ENCODE peak calls at places on chromosomes 5 and 9, in four cellular contexts. One of them, this sample, is unnamed.

GRCh38 chr9:79026311-79026710 is 545.5 kb upstream of the TLE4 start:
- DNase-seq in AG09309: no peak
- DNase-seq in brain microvascular endothelial cell: no peak
- DNase-seq in AG04450: no peak
- DNase-seq in this sample: no peak

GRCh38 chr5:137395011-137395755 is 103.9 kb downstream of the SPOCK1 start:
- DNase-seq in brain microvascular endothelial cell: no peak
- DNase-seq in AG09309: peak
- DNase-seq in AG04450: no peak
- DNase-seq in this sample: no peak

GRCh38 chr5:126446498-126447224 is 23.5 kb downstream of the GRAMD2B start:
- DNase-seq in AG09309: peak
- DNase-seq in brain microvascular endothelial cell: peak
- DNase-seq in AG04450: no peak
- DNase-seq in this sample: peak

GRCh38 chr9:136454026-136454796 is 14.6 kb upstream of the INPP5E start:
- DNase-seq in AG09309: no peak
- DNase-seq in brain microvascular endothelial cell: no peak
- DNase-seq in AG04450: no peak
- DNase-seq in this sample: no peak

GRCh38 chr5:59104400-59105117 is 521.7 kb downstream of the RAB3C start:
- DNase-seq in brain microvascular endothelial cell: no peak
- DNase-seq in AG09309: no peak
- DNase-seq in AG04450: no peak
- DNase-seq in this sample: no peak

GRCh38 chr5:150144211-150144801 is 11.3 kb downstream of the PDGFRB start:
- DNase-seq in AG09309: no peak
- DNase-seq in brain microvascular endothelial cell: peak
- DNase-seq in AG04450: peak
- DNase-seq in this sample: peak

GRCh38 chr9:134503301-134504105 is 138.1 kb upstream of the COL5A1 start:
- DNase-seq in AG09309: no peak
- DNase-seq in AG04450: no peak
- DNase-seq in brain microvascular endothelial cell: no peak
- DNase-seq in this sample: peak

GRCh38 chr9:112169368-112169767 is 5.7 kb downstream of the SUSD1 start:
- DNase-seq in AG04450: no peak
- DNase-seq in AG09309: no peak
- DNase-seq in brain microvascular endothelial cell: no peak
- DNase-seq in this sample: no peak

GRCh38 chr5:181189363-181189961 is 15.5 kb downstream of the TRIM7 start:
- DNase-seq in brain microvascular endothelial cell: no peak
- DNase-seq in AG04450: no peak
- DNase-seq in AG09309: no peak
- DNase-seq in this sample: peak

GRCh38 chr5:124212949-124213348 is 533.5 kb downstream of the ZNF608 start:
- DNase-seq in AG09309: no peak
- DNase-seq in brain microvascular endothelial cell: no peak
- DNase-seq in AG04450: no peak
- DNase-seq in this sample: no peak

GRCh38 chr5:38104497-38105230 is 153.7 kb upstream of the EGFLAM start:
- DNase-seq in AG09309: no peak
- DNase-seq in brain microvascular endothelial cell: peak
- DNase-seq in AG04450: no peak
- DNase-seq in this sample: no peak

GRCh38 chr5:170937914-170938313 is 76.1 kb downstream of the RANBP17 start:
- DNase-seq in AG04450: no peak
- DNase-seq in brain microvascular endothelial cell: no peak
- DNase-seq in AG09309: no peak
- DNase-seq in this sample: no peak

GRCh38 chr5:74179183-74179582 is 461.3 kb downstream of the ENC1 start:
- DNase-seq in AG09309: peak
- DNase-seq in AG04450: peak
- DNase-seq in brain microvascular endothelial cell: peak
- DNase-seq in this sample: peak

GRCh38 chr5:35342664-35343063 is 112.4 kb upstream of the PRLR start:
- DNase-seq in AG09309: no peak
- DNase-seq in brain microvascular endothelial cell: no peak
- DNase-seq in AG04450: no peak
- DNase-seq in this sample: no peak

GRCh38 chr9:27954858-27955257 is 381.6 kb upstream of the C9orf72 start:
- DNase-seq in AG09309: no peak
- DNase-seq in brain microvascular endothelial cell: no peak
- DNase-seq in AG04450: no peak
- DNase-seq in this sample: no peak

GRCh38 chr9:97769208-97769607 is 72.1 kb upstream of the XPA start:
- DNase-seq in brain microvascular endothelial cell: no peak
- DNase-seq in AG04450: no peak
- DNase-seq in AG09309: no peak
- DNase-seq in this sample: no peak

GRCh38 chr9:111975709-111976108 is 79.1 kb downstream of the UGCG start:
- DNase-seq in AG04450: no peak
- DNase-seq in brain microvascular endothelial cell: no peak
- DNase-seq in AG09309: no peak
- DNase-seq in this sample: no peak

GRCh38 chr5:82586597-82586996 is 308.4 kb upstream of the RPS23 start:
- DNase-seq in brain microvascular endothelial cell: no peak
- DNase-seq in AG09309: no peak
- DNase-seq in AG04450: no peak
- DNase-seq in this sample: no peak

GRCh38 chr5:150208187-150209015 is 18.5 kb downstream of the SLC6A7 start:
- DNase-seq in AG09309: no peak
- DNase-seq in AG04450: no peak
- DNase-seq in brain microvascular endothelial cell: peak
- DNase-seq in this sample: peak

GRCh38 chr5:133353741-133354140 is 258.6 kb downstream of the FSTL4 start:
- DNase-seq in brain microvascular endothelial cell: peak
- DNase-seq in AG04450: no peak
- DNase-seq in AG09309: no peak
- DNase-seq in this sample: no peak

GRCh38 chr9:109806506-109807115 is 26.6 kb downstream of the PALM2AKAP2 start:
- DNase-seq in brain microvascular endothelial cell: peak
- DNase-seq in AG04450: no peak
- DNase-seq in AG09309: no peak
- DNase-seq in this sample: peak

GRCh38 chr9:121405899-121406298 is 35.8 kb upstream of the STOM start:
- DNase-seq in AG04450: no peak
- DNase-seq in AG09309: no peak
- DNase-seq in brain microvascular endothelial cell: no peak
- DNase-seq in this sample: no peak

GRCh38 chr5:102418531-102418930 is 80.3 kb downstream of the SLCO6A1 start:
- DNase-seq in AG04450: no peak
- DNase-seq in brain microvascular endothelial cell: no peak
- DNase-seq in AG09309: no peak
- DNase-seq in this sample: no peak

GRCh38 chr9:76704601-76705204 is 59.5 kb upstream of the PCA3 start:
- DNase-seq in brain microvascular endothelial cell: peak
- DNase-seq in AG04450: peak
- DNase-seq in AG09309: peak
- DNase-seq in this sample: peak

GRCh38 chr5:75389430-75389829 is 52.4 kb downstream of the HMGCR start:
- DNase-seq in AG04450: no peak
- DNase-seq in brain microvascular endothelial cell: no peak
- DNase-seq in AG09309: no peak
- DNase-seq in this sample: no peak

GRCh38 chr5:108263338-108263737 is 118.6 kb downstream of the FBXL17 start:
- DNase-seq in AG09309: no peak
- DNase-seq in brain microvascular endothelial cell: no peak
- DNase-seq in AG04450: no peak
- DNase-seq in this sample: no peak
- H3K4me3 ChIP-seq in AG09309: no peak
- H3K4me3 ChIP-seq in brain microvascular endothelial cell: no peak
- H3K4me3 ChIP-seq in AG04450: no peak
- H3K4me3 ChIP-seq in this sample: no peak

DNA sequence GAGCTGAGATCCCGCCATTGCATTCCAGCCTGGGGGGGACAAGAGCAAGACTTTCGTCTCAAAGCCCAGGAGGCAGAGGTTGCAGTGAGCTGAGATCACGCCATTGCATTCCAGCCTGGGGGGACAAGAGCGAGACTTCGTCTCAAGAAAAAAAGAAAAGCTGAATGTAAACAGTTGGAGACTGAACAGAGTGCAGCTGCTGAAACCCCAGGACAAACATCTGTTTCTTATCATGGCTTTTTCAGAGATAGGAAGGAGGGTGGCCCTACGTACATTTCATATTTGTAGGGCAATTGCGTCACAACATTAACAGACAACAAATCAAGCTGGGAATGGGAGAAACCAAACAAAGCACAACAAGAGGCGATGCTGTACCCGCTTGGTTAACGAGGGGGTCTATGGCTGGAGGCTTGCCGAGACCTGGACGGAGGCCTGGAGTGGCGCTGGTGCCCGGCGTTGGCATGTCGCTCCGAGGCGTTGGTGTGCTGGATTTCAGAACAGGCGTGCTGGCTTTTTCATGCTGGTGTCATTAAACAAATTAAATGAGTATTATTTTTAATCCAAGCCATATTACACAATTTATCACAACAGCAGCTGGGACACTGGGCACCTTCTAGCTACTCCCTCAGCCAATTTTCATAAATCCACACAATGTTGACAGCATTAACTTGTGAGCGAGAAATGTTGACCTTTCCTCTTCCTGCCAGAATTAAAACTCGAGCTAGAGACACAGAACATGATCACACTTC is 76.2 kb downstream of the TLE1 start:
- DNase-seq in AG04450: peak
- DNase-seq in AG09309: peak
- DNase-seq in brain microvascular endothelial cell: peak
- DNase-seq in this sample: no peak
- H3K4me3 ChIP-seq in AG04450: no peak
- H3K4me3 ChIP-seq in AG09309: no peak
- H3K4me3 ChIP-seq in brain microvascular endothelial cell: peak
- H3K4me3 ChIP-seq in this sample: no peak

DNA sequence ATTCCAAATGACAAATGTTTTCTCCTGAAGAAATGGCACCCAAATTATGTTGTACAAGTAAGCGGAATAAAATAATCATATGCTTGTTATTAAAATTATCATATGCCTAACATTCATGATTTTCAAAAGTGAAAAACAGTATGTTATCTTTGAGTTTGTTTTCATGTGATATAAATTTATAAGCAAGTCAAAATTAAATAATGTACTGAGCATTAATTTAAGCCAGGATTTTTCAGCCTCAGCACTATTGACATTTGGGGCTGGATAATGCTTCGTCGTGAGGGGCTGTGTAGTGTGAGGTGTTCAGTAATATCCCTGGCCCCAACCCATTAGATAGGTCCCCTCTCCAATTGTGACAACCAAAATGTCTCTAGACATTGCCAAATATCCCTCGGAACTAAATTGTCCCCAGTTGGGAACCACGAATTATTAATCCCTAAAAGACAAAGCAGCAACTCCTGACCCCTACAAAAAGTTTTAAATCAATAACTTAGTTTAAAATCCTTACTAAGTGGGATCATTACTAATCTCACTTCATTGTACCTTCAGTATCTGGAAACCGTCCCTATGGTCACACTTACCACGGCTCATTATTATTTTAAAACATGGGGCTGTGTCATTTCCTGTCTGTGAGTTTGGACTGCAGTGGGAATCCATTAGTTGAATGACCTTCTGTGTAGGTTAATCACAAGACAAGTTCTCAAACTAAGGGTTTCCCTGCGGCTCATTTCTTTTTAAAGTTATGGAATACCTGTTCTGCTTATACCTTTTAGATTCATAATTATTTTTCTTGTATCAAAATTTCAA is 1.3 kb upstream of the NNT start:
- DNase-seq in AG09309: no peak
- DNase-seq in brain microvascular endothelial cell: peak
- DNase-seq in AG04450: no peak
- DNase-seq in this sample: peak
- H3K4me3 ChIP-seq in AG09309: peak
- H3K4me3 ChIP-seq in brain microvascular endothelial cell: peak
- H3K4me3 ChIP-seq in AG04450: peak
- H3K4me3 ChIP-seq in this sample: peak

DNA sequence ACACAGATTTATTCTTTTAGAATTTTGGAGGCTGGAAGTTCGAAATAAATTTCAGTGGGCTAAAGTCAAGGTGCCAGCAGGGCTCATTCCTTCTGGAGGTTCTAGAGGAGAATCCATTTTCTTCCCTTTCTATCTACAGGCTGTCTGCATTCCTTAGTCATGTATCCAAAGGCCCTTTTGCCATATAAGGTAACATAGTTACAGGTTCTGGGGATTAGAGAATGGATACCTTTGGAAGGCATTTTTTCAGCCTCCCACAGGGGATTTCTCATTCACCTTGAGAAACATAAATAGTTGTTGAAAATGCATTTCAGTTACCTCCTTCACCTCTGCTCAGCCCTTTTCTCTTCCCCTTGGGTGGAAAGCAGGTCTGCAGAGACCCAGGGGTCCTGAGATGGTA is 280.0 kb upstream of the MAP3K1 start:
- DNase-seq in AG04450: no peak
- DNase-seq in AG09309: no peak
- DNase-seq in brain microvascular endothelial cell: no peak
- DNase-seq in this sample: no peak
- H3K4me3 ChIP-seq in AG04450: no peak
- H3K4me3 ChIP-seq in AG09309: no peak
- H3K4me3 ChIP-seq in brain microvascular endothelial cell: no peak
- H3K4me3 ChIP-seq in this sample: no peak

DNA sequence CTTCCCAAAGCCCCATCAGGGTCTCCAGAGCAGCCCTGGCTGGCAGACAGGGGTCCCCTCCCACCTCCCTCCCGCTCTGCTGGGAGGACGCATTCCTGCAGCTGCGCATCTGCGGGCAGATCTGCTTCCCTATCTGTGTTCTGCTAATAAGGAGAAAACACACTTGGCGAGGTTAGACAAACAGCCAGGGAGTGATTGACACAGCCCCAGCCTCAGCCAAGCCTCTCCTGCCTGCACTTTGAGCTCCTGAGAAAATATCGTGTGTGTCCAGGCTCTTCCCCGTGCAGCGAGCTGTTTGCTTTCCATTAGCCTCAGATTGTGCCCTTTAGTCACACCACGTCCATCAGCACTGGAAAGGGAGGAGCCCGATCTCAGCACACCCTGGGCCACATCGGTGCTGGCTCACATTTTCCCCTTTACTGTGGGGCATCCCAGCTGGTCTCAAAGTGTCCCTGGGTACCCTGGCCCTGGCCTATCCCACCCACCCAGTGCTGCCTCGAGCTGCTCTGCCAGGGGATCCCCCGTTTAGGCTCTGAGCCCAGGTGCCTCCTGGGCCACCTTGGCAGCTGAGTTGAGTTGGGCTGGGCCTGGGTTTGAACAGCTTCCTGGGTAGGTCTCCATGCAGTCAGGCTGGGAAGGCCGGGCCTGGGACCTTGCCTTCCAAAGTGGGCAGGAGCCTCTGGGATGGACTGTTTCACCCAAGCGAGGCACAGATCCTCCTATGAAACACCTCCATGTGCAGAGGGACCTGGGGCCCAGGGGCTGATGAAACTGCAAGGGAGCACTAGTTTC is 61.1 kb downstream of the BARX1 start:
- DNase-seq in AG04450: no peak
- DNase-seq in brain microvascular endothelial cell: no peak
- DNase-seq in AG09309: no peak
- DNase-seq in this sample: no peak
- H3K4me3 ChIP-seq in AG04450: no peak
- H3K4me3 ChIP-seq in brain microvascular endothelial cell: no peak
- H3K4me3 ChIP-seq in AG09309: no peak
- H3K4me3 ChIP-seq in this sample: no peak

GRCh38 chr5:143399616-143400540 is 3.6 kb downstream of the NR3C1 start:
- DNase-seq in AG09309: no peak
- DNase-seq in brain microvascular endothelial cell: no peak
- DNase-seq in AG04450: no peak
- DNase-seq in this sample: peak
- H3K4me3 ChIP-seq in AG09309: peak
- H3K4me3 ChIP-seq in brain microvascular endothelial cell: peak
- H3K4me3 ChIP-seq in AG04450: peak
- H3K4me3 ChIP-seq in this sample: peak

GRCh38 chr5:174751154-174751990 is 27.0 kb downstream of the MSX2 start:
- DNase-seq in brain microvascular endothelial cell: no peak
- DNase-seq in AG09309: no peak
- DNase-seq in AG04450: no peak
- DNase-seq in this sample: peak
- H3K4me3 ChIP-seq in brain microvascular endothelial cell: peak
- H3K4me3 ChIP-seq in AG09309: peak
- H3K4me3 ChIP-seq in AG04450: peak
- H3K4me3 ChIP-seq in this sample: peak

This sample was measured in fibroblast of lung.